ENCODE peak calls at places on chromosome 21, in nine cellular contexts. P is Kasumi-1; W is stimulated activated CD4-positive, alpha-beta T cell treated with anti-CD3 and anti-CD28 coated beads, Interleukin-1b, Interleukin-23, amount 100 ng/mL, for 4 hours; C is hepatocyte; E is GM12864; Q is amniotic stem cell; B is activated T-cell treated with anti-CD3 and anti-CD28 coated beads for 24 hours; R is Caco-2; V is PC-9. U is an unnamed sample.

GRCh38 chr21:15437873-15438272 is 291.9 kb upstream of the USP25 start:
- DNase-seq in W (no peak), R (no peak), Q (no peak), V (no peak), C (no peak), E (peak), P (peak), B (no peak), U (peak)

GRCh38 chr21:44702973-44703730 is 6.2 kb downstream of the KRTAP10-12 start:
- DNase-seq in E (no peak), P (no peak), R (no peak), W (no peak), C (no peak), Q (no peak), B (no peak), V (no peak), U (no peak)

GRCh38 chr21:14581902-14582457 is 35.9 kb upstream of the SAMSN1 start:
- DNase-seq in W (no peak), P (no peak), E (no peak), B (no peak), C (no peak), V (no peak), R (no peak), Q (no peak), U (no peak)

GRCh38 chr21:43694437-43695079 is 24.4 kb upstream of the PDXK start:
- DNase-seq in E (no peak), Q (no peak), P (no peak), W (no peak), V (no peak), C (no peak), B (no peak), R (no peak), U (no peak)

GRCh38 chr21:20971296-20971921 is 26.8 kb upstream of the NCAM2 start:
- DNase-seq in E (no peak), B (no peak), W (no peak), V (no peak), R (peak), P (peak), Q (peak), C (peak), U (peak)

GRCh38 chr21:38920631-38921398 is 115.1 kb downstream of the ETS2 start:
- DNase-seq in W (no peak), B (no peak), P (no peak), E (no peak), R (no peak), Q (no peak), C (no peak), V (no peak), U (no peak)

GRCh38 chr21:31732891-31733520 is 1.1 kb upstream of the SCAF4 start:
- DNase-seq in W (no peak), Q (no peak), V (no peak), C (peak), P (peak), E (no peak), R (peak), B (peak), U (peak)

GRCh38 chr21:46392921-46393320 is 65.8 kb upstream of the DIP2A start:
- DNase-seq in P (no peak), W (no peak), C (no peak), E (no peak), Q (no peak), V (no peak), B (no peak), R (no peak), U (no peak)

GRCh38 chr21:15171546-15171945 is 106.7 kb upstream of the NRIP1 start:
- DNase-seq in P (no peak), R (no peak), B (no peak), E (no peak), V (no peak), Q (no peak), W (no peak), C (no peak), U (no peak)

GRCh38 chr21:43574741-43575465 is 84.4 kb downstream of the HSF2BP start:
- DNase-seq in Q (no peak), E (no peak), V (no peak), W (no peak), B (no peak), C (no peak), P (peak), R (no peak), U (peak)

GRCh38 chr21:42237161-42237560 is 18.2 kb downstream of the ABCG1 start:
- DNase-seq in V (no peak), C (no peak), P (no peak), R (no peak), W (no peak), E (no peak), B (no peak), Q (no peak), U (no peak)

GRCh38 chr21:37580690-37581089 is 214.1 kb downstream of the DYRK1A start:
- DNase-seq in P (no peak), R (no peak), W (no peak), B (no peak), V (no peak), C (no peak), Q (no peak), E (no peak), U (no peak)

GRCh38 chr21:37644666-37645065 is 271.6 kb downstream of the KCNJ6 start:
- DNase-seq in W (no peak), E (no peak), Q (no peak), C (no peak), P (no peak), B (no peak), R (no peak), V (no peak), U (no peak)

GRCh38 chr21:44789880-44790279 is 11.7 kb downstream of the UBE2G2 start:
- DNase-seq in W (no peak), Q (no peak), E (no peak), R (no peak), C (no peak), V (no peak), B (no peak), P (no peak), U (no peak)

GRCh38 chr21:42145569-42146250 is 73.2 kb upstream of the ABCG1 start:
- DNase-seq in P (peak), C (peak), Q (peak), B (peak), R (peak), E (peak), W (peak), V (no peak), U (peak)

GRCh38 chr21:25107708-25108107 is 499.6 kb downstream of the MRPL39 start:
- DNase-seq in Q (no peak), P (no peak), B (no peak), W (no peak), C (no peak), V (no peak), R (no peak), E (no peak), U (peak)

GRCh38 chr21:34639882-34640788 is 25.2 kb upstream of the RCAN1 start:
- DNase-seq in R (no peak), V (no peak), W (peak), C (no peak), Q (no peak), B (no peak), P (no peak), E (no peak), U (no peak)

GRCh38 chr21:41584603-41585176 is 76.7 kb upstream of the TMPRSS2 start:
- DNase-seq in P (no peak), R (no peak), C (no peak), B (no peak), W (no peak), E (no peak), V (no peak), Q (no peak), U (no peak)

GRCh38 chr21:23574932-23575331 is 2032.3 kb downstream of the MRPL39 start:
- DNase-seq in P (no peak), V (no peak), E (no peak), Q (no peak), C (no peak), R (no peak), W (no peak), B (no peak), U (no peak)